ENCODE peak calls at places on chromosomes 13 and 19, in nine cellular contexts. One of them, this sample, is unnamed.

GRCh38 chr19:17468302-17469091 is 1.8 kb upstream of the SLC27A1 start:
- DNase-seq in natural killer cell: no peak
- DNase-seq in hepatocyte: no peak
- DNase-seq in HCT116: no peak
- DNase-seq in stimulated activated CD4-positive, alpha-beta T cell treated with anti-CD3 and anti-CD28 coated beads, Interleukin-2, amount 100 ng/mL, for 48 hours: no peak
- DNase-seq in omental fat pad: no peak
- DNase-seq in activated CD4-positive, alpha-beta T cell treated with anti-CD3 and anti-CD28 coated beads for 24 hours: no peak
- DNase-seq in ELR: no peak
- DNase-seq in activated T-helper 9 cell treated with anti-CD3 and anti-CD28 coated beads, Interleukin-2, amount 50 U/mL, for 16 hours: no peak
- DNase-seq in this sample: no peak

GRCh38 chr13:99996177-99996705 is 14.7 kb downstream of the ZIC2 start:
- DNase-seq in natural killer cell: no peak
- DNase-seq in hepatocyte: no peak
- DNase-seq in HCT116: no peak
- DNase-seq in stimulated activated CD4-positive, alpha-beta T cell treated with anti-CD3 and anti-CD28 coated beads, Interleukin-2, amount 100 ng/mL, for 48 hours: no peak
- DNase-seq in omental fat pad: no peak
- DNase-seq in activated CD4-positive, alpha-beta T cell treated with anti-CD3 and anti-CD28 coated beads for 24 hours: no peak
- DNase-seq in ELR: no peak
- DNase-seq in activated T-helper 9 cell treated with anti-CD3 and anti-CD28 coated beads, Interleukin-2, amount 50 U/mL, for 16 hours: no peak
- DNase-seq in this sample: no peak

GRCh38 chr13:23563085-23563484 is 7.1 kb upstream of the TNFRSF19 start:
- DNase-seq in natural killer cell: no peak
- DNase-seq in hepatocyte: no peak
- DNase-seq in HCT116: no peak
- DNase-seq in stimulated activated CD4-positive, alpha-beta T cell treated with anti-CD3 and anti-CD28 coated beads, Interleukin-2, amount 100 ng/mL, for 48 hours: no peak
- DNase-seq in omental fat pad: no peak
- DNase-seq in activated CD4-positive, alpha-beta T cell treated with anti-CD3 and anti-CD28 coated beads for 24 hours: no peak
- DNase-seq in ELR: no peak
- DNase-seq in activated T-helper 9 cell treated with anti-CD3 and anti-CD28 coated beads, Interleukin-2, amount 50 U/mL, for 16 hours: no peak
- DNase-seq in this sample: no peak

GRCh38 chr19:18419699-18420460 is 682 bp downstream of the SSBP4 start:
- DNase-seq in natural killer cell: no peak
- DNase-seq in hepatocyte: peak; percentile 78
- DNase-seq in HCT116: no peak
- DNase-seq in stimulated activated CD4-positive, alpha-beta T cell treated with anti-CD3 and anti-CD28 coated beads, Interleukin-2, amount 100 ng/mL, for 48 hours: no peak
- DNase-seq in omental fat pad: no peak
- DNase-seq in activated CD4-positive, alpha-beta T cell treated with anti-CD3 and anti-CD28 coated beads for 24 hours: no peak
- DNase-seq in ELR: peak; percentile 53
- DNase-seq in activated T-helper 9 cell treated with anti-CD3 and anti-CD28 coated beads, Interleukin-2, amount 50 U/mL, for 16 hours: peak; percentile 44
- DNase-seq in this sample: peak; percentile 56

GRCh38 chr13:54210397-54211050 is 1181.9 kb downstream of the OLFM4 start:
- DNase-seq in natural killer cell: no peak
- DNase-seq in hepatocyte: peak; percentile 8
- DNase-seq in HCT116: no peak
- DNase-seq in stimulated activated CD4-positive, alpha-beta T cell treated with anti-CD3 and anti-CD28 coated beads, Interleukin-2, amount 100 ng/mL, for 48 hours: no peak
- DNase-seq in omental fat pad: no peak
- DNase-seq in activated CD4-positive, alpha-beta T cell treated with anti-CD3 and anti-CD28 coated beads for 24 hours: no peak
- DNase-seq in ELR: no peak
- DNase-seq in activated T-helper 9 cell treated with anti-CD3 and anti-CD28 coated beads, Interleukin-2, amount 50 U/mL, for 16 hours: no peak
- DNase-seq in this sample: no peak

GRCh38 chr19:294341-294818 is 3.2 kb upstream of the PLPP2 start:
- DNase-seq in natural killer cell: no peak
- DNase-seq in hepatocyte: no peak
- DNase-seq in HCT116: no peak
- DNase-seq in stimulated activated CD4-positive, alpha-beta T cell treated with anti-CD3 and anti-CD28 coated beads, Interleukin-2, amount 100 ng/mL, for 48 hours: no peak
- DNase-seq in omental fat pad: no peak
- DNase-seq in activated CD4-positive, alpha-beta T cell treated with anti-CD3 and anti-CD28 coated beads for 24 hours: no peak
- DNase-seq in ELR: peak; percentile 24
- DNase-seq in activated T-helper 9 cell treated with anti-CD3 and anti-CD28 coated beads, Interleukin-2, amount 50 U/mL, for 16 hours: no peak
- DNase-seq in this sample: no peak

GRCh38 chr19:36140289-36141038 is 598 bp downstream of the CAPNS1 start:
- DNase-seq in natural killer cell: peak; percentile 27
- DNase-seq in hepatocyte: peak; percentile 71
- DNase-seq in HCT116: no peak
- DNase-seq in stimulated activated CD4-positive, alpha-beta T cell treated with anti-CD3 and anti-CD28 coated beads, Interleukin-2, amount 100 ng/mL, for 48 hours: peak; percentile 34
- DNase-seq in omental fat pad: no peak
- DNase-seq in activated CD4-positive, alpha-beta T cell treated with anti-CD3 and anti-CD28 coated beads for 24 hours: peak; percentile 9
- DNase-seq in ELR: peak; percentile 79
- DNase-seq in activated T-helper 9 cell treated with anti-CD3 and anti-CD28 coated beads, Interleukin-2, amount 50 U/mL, for 16 hours: peak; percentile 19
- DNase-seq in this sample: peak; percentile 80

GRCh38 chr19:29587518-29587986 is 18.5 kb upstream of the POP4 start:
- DNase-seq in natural killer cell: no peak
- DNase-seq in hepatocyte: no peak
- DNase-seq in HCT116: no peak
- DNase-seq in stimulated activated CD4-positive, alpha-beta T cell treated with anti-CD3 and anti-CD28 coated beads, Interleukin-2, amount 100 ng/mL, for 48 hours: peak; percentile 53
- DNase-seq in omental fat pad: no peak
- DNase-seq in activated CD4-positive, alpha-beta T cell treated with anti-CD3 and anti-CD28 coated beads for 24 hours: peak; percentile 37
- DNase-seq in ELR: peak; percentile 85
- DNase-seq in activated T-helper 9 cell treated with anti-CD3 and anti-CD28 coated beads, Interleukin-2, amount 50 U/mL, for 16 hours: peak; percentile 37
- DNase-seq in this sample: no peak

GRCh38 chr19:6587093-6587820 is 3.7 kb downstream of the CD70 start:
- DNase-seq in natural killer cell: no peak
- DNase-seq in hepatocyte: no peak
- DNase-seq in HCT116: no peak
- DNase-seq in stimulated activated CD4-positive, alpha-beta T cell treated with anti-CD3 and anti-CD28 coated beads, Interleukin-2, amount 100 ng/mL, for 48 hours: no peak
- DNase-seq in omental fat pad: no peak
- DNase-seq in activated CD4-positive, alpha-beta T cell treated with anti-CD3 and anti-CD28 coated beads for 24 hours: no peak
- DNase-seq in ELR: peak; percentile 22
- DNase-seq in activated T-helper 9 cell treated with anti-CD3 and anti-CD28 coated beads, Interleukin-2, amount 50 U/mL, for 16 hours: no peak
- DNase-seq in this sample: no peak

GRCh38 chr19:48746738-48747575 is at the start of gene IZUMO1:
- DNase-seq in natural killer cell: no peak
- DNase-seq in hepatocyte: peak; percentile 91
- DNase-seq in HCT116: peak; percentile 59
- DNase-seq in stimulated activated CD4-positive, alpha-beta T cell treated with anti-CD3 and anti-CD28 coated beads, Interleukin-2, amount 100 ng/mL, for 48 hours: peak; percentile 50
- DNase-seq in omental fat pad: peak; percentile 70
- DNase-seq in activated CD4-positive, alpha-beta T cell treated with anti-CD3 and anti-CD28 coated beads for 24 hours: peak; percentile 32
- DNase-seq in ELR: peak; percentile 95
- DNase-seq in activated T-helper 9 cell treated with anti-CD3 and anti-CD28 coated beads, Interleukin-2, amount 50 U/mL, for 16 hours: no peak
- DNase-seq in this sample: peak; percentile 91

GRCh38 chr19:1855828-1856255 is 7.5 kb downstream of the KLF16 start:
- DNase-seq in natural killer cell: no peak
- DNase-seq in hepatocyte: no peak
- DNase-seq in HCT116: no peak
- DNase-seq in stimulated activated CD4-positive, alpha-beta T cell treated with anti-CD3 and anti-CD28 coated beads, Interleukin-2, amount 100 ng/mL, for 48 hours: no peak
- DNase-seq in omental fat pad: no peak
- DNase-seq in activated CD4-positive, alpha-beta T cell treated with anti-CD3 and anti-CD28 coated beads for 24 hours: no peak
- DNase-seq in ELR: peak; percentile 47
- DNase-seq in activated T-helper 9 cell treated with anti-CD3 and anti-CD28 coated beads, Interleukin-2, amount 50 U/mL, for 16 hours: no peak
- DNase-seq in this sample: no peak

This sample was measured in BE2C.